ENCODE peak calls at places on chromosomes 13 and 19, in five cellular contexts. Q is effector CD8-positive, alpha-beta T cell; R is NCI-H2081 treated with DMSO at 0.1 percent for 48 hours; L is kidney; A is NCI-H774. E is an unnamed sample.

GRCh38 chr19:17370026-17370587 is 7.0 kb downstream of the PLVAP start:
- DNase-seq in Q (no peak), R (no peak), L (no peak), A (no peak), E (no peak)

GRCh38 chr19:39110263-39110967 is 15.2 kb upstream of the PAK4 start:
- DNase-seq in Q (peak; percentile 68), R (no peak), L (no peak), A (peak; percentile 12), E (peak; percentile 54)

GRCh38 chr13:108785844-108786243 is 156.4 kb downstream of the MYO16 start:
- DNase-seq in Q (no peak), R (no peak), L (no peak), A (no peak), E (no peak)

GRCh38 chr13:105702441-105702840 is 833.0 kb downstream of the EFNB2 start:
- DNase-seq in Q (no peak), R (no peak), L (no peak), A (no peak), E (no peak)

GRCh38 chr13:20175907-20176652 is 15.2 kb upstream of the GJA3 start:
- DNase-seq in Q (no peak), R (no peak), L (no peak), A (no peak), E (no peak)

GRCh38 chr19:19758164-19758563 is 25.3 kb upstream of the ZNF14 start:
- DNase-seq in Q (no peak), R (no peak), L (no peak), A (no peak), E (no peak)

GRCh38 chr19:17948967-17949930 is 16.4 kb downstream of the CCDC124 start:
- DNase-seq in Q (peak; percentile 9), R (no peak), L (peak; percentile 76), A (no peak), E (no peak)

GRCh38 chr19:55541091-55541490 is 4.2 kb upstream of the SBK2 start:
- DNase-seq in Q (no peak), R (no peak), L (no peak), A (no peak), E (no peak)

GRCh38 chr13:113544896-113545295 is 39.7 kb upstream of the TFDP1 start:
- DNase-seq in Q (no peak), R (no peak), L (peak; percentile 50), A (no peak), E (no peak)

GRCh38 chr13:110677731-110678545 is 28.0 kb downstream of the CARS2 start:
- DNase-seq in Q (no peak), R (no peak), L (no peak), A (no peak), E (no peak)

GRCh38 chr13:94093652-94094310 is 385.7 kb downstream of the DCT start:
- DNase-seq in Q (no peak), R (no peak), L (no peak), A (no peak), E (no peak)

GRCh38 chr19:33904681-33905080 is 108.0 kb downstream of the KCTD15 start:
- DNase-seq in Q (no peak), R (no peak), L (peak; percentile 83), A (no peak), E (peak; percentile 88)

GRCh38 chr19:38924383-38924782 is 6.2 kb downstream of the SARS2 start:
- DNase-seq in Q (no peak), R (no peak), L (no peak), A (no peak), E (no peak)

GRCh38 chr19:28881616-28882015 is 331.3 kb downstream of the UQCRFS1 start:
- DNase-seq in Q (no peak), R (no peak), L (no peak), A (no peak), E (no peak)

GRCh38 chr13:101655435-101655834 is 203.0 kb downstream of the ITGBL1 start:
- DNase-seq in Q (no peak), R (no peak), L (no peak), A (no peak), E (no peak)

GRCh38 chr19:17121736-17122293 is 46.2 kb downstream of the MYO9B start:
- DNase-seq in Q (no peak), R (no peak), L (no peak), A (no peak), E (peak; percentile 22)

GRCh38 chr19:1014161-1015060 is 6.5 kb downstream of the TMEM259 start:
- DNase-seq in Q (no peak), R (no peak), L (peak; percentile 68), A (no peak), E (no peak)

GRCh38 chr19:53579518-53579917 is 41.6 kb downstream of the ZNF331 start:
- DNase-seq in Q (no peak), R (no peak), L (no peak), A (no peak), E (no peak)

GRCh38 chr13:105709181-105709580 is 826.3 kb downstream of the EFNB2 start:
- DNase-seq in Q (no peak), R (no peak), L (no peak), A (no peak), E (no peak)

GRCh38 chr19:1823020-1823419 is 10.9 kb upstream of the ATP8B3 start:
- DNase-seq in Q (no peak), R (no peak), L (no peak), A (no peak), E (no peak)

GRCh38 chr13:110946171-110946570 is 31.3 kb upstream of the ANKRD10 start:
- DNase-seq in Q (no peak), R (no peak), L (no peak), A (no peak), E (no peak)

GRCh38 chr19:1291761-1292418 is 6.2 kb downstream of the EFNA2 start:
- DNase-seq in Q (no peak), R (no peak), L (peak; percentile 64), A (no peak), E (no peak)

GRCh38 chr13:21338651-21339278 is 120.3 kb downstream of the ZDHHC20 start:
- DNase-seq in Q (no peak), R (no peak), L (no peak), A (peak; percentile 49), E (no peak)

GRCh38 chr13:110233181-110233641 is 73.7 kb downstream of the COL4A1 start:
- DNase-seq in Q (no peak), R (no peak), L (no peak), A (no peak), E (peak; percentile 75)

GRCh38 chr19:35995655-35995993 is 636 bp downstream of the SDHAF1 start:
- DNase-seq in Q (no peak), R (no peak), L (peak; percentile 86), A (no peak), E (peak; percentile 62)

GRCh38 chr13:105272660-105273631 is 1262.5 kb downstream of the EFNB2 start:
- DNase-seq in Q (no peak), R (no peak), L (peak; percentile 60), A (no peak), E (no peak)

GRCh38 chr19:10112895-10113591 is 1.6 kb downstream of the P2RY11 start:
- DNase-seq in Q (peak; percentile 30), R (no peak), L (peak; percentile 80), A (no peak), E (peak; percentile 82)

GRCh38 chr13:24127116-24127631 is 33.3 kb upstream of the SPATA13 start:
- DNase-seq in Q (no peak), R (no peak), L (no peak), A (no peak), E (no peak)

GRCh38 chr13:27481766-27482165 is 31.4 kb upstream of the MTIF3 start:
- DNase-seq in Q (no peak), R (no peak), L (no peak), A (no peak), E (peak; percentile 28)

GRCh38 chr19:50432658-50433057 is at the start of gene MYBPC2:
- DNase-seq in Q (no peak), R (no peak), L (no peak), A (no peak), E (no peak)

E was measured in Daoy.